ENCODE peak calls at places on chromosomes 4 and X, in four cellular contexts. One of them, this sample, is unnamed.

GRCh38 chr4:155578726-155579385 is 87.8 kb upstream of the GUCY1A1 start:
- DNase-seq in endothelial cell of umbilical vein: peak; percentile 75
- DNase-seq in IMR-90: no peak
- DNase-seq in thyroid gland: no peak
- DNase-seq in this sample: no peak

GRCh38 chrX:153525451-153525850 is 8.0 kb downstream of the ATP2B3 start:
- DNase-seq in endothelial cell of umbilical vein: no peak
- DNase-seq in IMR-90: no peak
- DNase-seq in thyroid gland: no peak
- DNase-seq in this sample: no peak

GRCh38 chrX:10795721-10796120 is 175.3 kb upstream of the MID1 start:
- DNase-seq in endothelial cell of umbilical vein: no peak
- DNase-seq in IMR-90: no peak
- DNase-seq in thyroid gland: no peak
- DNase-seq in this sample: no peak

GRCh38 chr4:141686146-141686775 is 49.9 kb downstream of the IL15 start:
- DNase-seq in endothelial cell of umbilical vein: peak; percentile 70
- DNase-seq in IMR-90: peak; percentile 52
- DNase-seq in thyroid gland: no peak
- DNase-seq in this sample: no peak

GRCh38 chr4:55407119-55407518 is 11.4 kb downstream of the TMEM165 start:
- DNase-seq in endothelial cell of umbilical vein: no peak
- DNase-seq in IMR-90: no peak
- DNase-seq in thyroid gland: no peak
- DNase-seq in this sample: no peak

GRCh38 chrX:53188763-53189162 is 36.2 kb downstream of the KDM5C start:
- DNase-seq in endothelial cell of umbilical vein: no peak
- DNase-seq in IMR-90: peak; percentile 39
- DNase-seq in thyroid gland: no peak
- DNase-seq in this sample: no peak

GRCh38 chrX:7076245-7076661 is 71.3 kb upstream of the STS start:
- DNase-seq in endothelial cell of umbilical vein: no peak
- DNase-seq in IMR-90: no peak
- DNase-seq in thyroid gland: no peak
- DNase-seq in this sample: no peak

GRCh38 chrX:37905436-37906147 is 58.2 kb upstream of the DYNLT3 start:
- DNase-seq in endothelial cell of umbilical vein: peak; percentile 18
- DNase-seq in IMR-90: peak; percentile 30
- DNase-seq in thyroid gland: no peak
- DNase-seq in this sample: peak; percentile 25

GRCh38 chr4:27010334-27010940 is 149.8 kb downstream of the STIM2 start:
- DNase-seq in endothelial cell of umbilical vein: peak; percentile 77
- DNase-seq in IMR-90: peak; percentile 75
- DNase-seq in thyroid gland: peak; percentile 47
- DNase-seq in this sample: peak; percentile 56

GRCh38 chrX:23276475-23276874 is 58.2 kb upstream of the PTCHD1 start:
- DNase-seq in endothelial cell of umbilical vein: no peak
- DNase-seq in IMR-90: no peak
- DNase-seq in thyroid gland: peak; percentile 29
- DNase-seq in this sample: no peak

GRCh38 chrX:45230410-45230809 is 29.7 kb upstream of the DIPK2B start:
- DNase-seq in endothelial cell of umbilical vein: no peak
- DNase-seq in IMR-90: no peak
- DNase-seq in thyroid gland: no peak
- DNase-seq in this sample: no peak

GRCh38 chr4:124276461-124276860 is 436.1 kb downstream of the ANKRD50 start:
- DNase-seq in endothelial cell of umbilical vein: no peak
- DNase-seq in IMR-90: peak; percentile 24
- DNase-seq in thyroid gland: no peak
- DNase-seq in this sample: no peak

GRCh38 chr4:8192748-8193738 is 6.0 kb upstream of the SH3TC1 start:
- DNase-seq in endothelial cell of umbilical vein: peak; percentile 79
- DNase-seq in IMR-90: peak; percentile 28
- DNase-seq in thyroid gland: no peak
- DNase-seq in this sample: peak; percentile 82

GRCh38 chr4:152779513-152780266 is at the start of the genes ARFIP1 and TIGD4:
- DNase-seq in endothelial cell of umbilical vein: peak; percentile 96
- DNase-seq in IMR-90: peak; percentile 96
- DNase-seq in thyroid gland: peak; percentile 98
- DNase-seq in this sample: peak; percentile 98
- TF ChIP-seq POLR2A in endothelial cell of umbilical vein: peak; percentile 62
- TF ChIP-seq POLR2A in IMR-90: peak; percentile 77
- TF ChIP-seq POLR2A in thyroid gland: no peak
- TF ChIP-seq POLR2A in this sample: no peak

GRCh38 chr4:37646237-37646636 is 39.9 kb downstream of the RELL1 start:
- DNase-seq in endothelial cell of umbilical vein: no peak
- DNase-seq in IMR-90: no peak
- DNase-seq in thyroid gland: no peak
- DNase-seq in this sample: no peak
- H3K27me3 ChIP-seq in endothelial cell of umbilical vein: no peaks in the 10 kb centered on the region
- H3K27me3 ChIP-seq in IMR-90: no peaks in the 10 kb centered on the region
- H3K27me3 ChIP-seq in thyroid gland: no peaks in the 10 kb centered on the region
- H3K27me3 ChIP-seq in this sample: no peaks in the 10 kb centered on the region

GRCh38 chr4:73345399-73345975 is 58.6 kb upstream of the ALB start:
- DNase-seq in endothelial cell of umbilical vein: no peak
- DNase-seq in IMR-90: no peak
- DNase-seq in thyroid gland: no peak
- DNase-seq in this sample: no peak
- TF ChIP-seq POLR2A in endothelial cell of umbilical vein: no peak
- TF ChIP-seq POLR2A in IMR-90: no peak
- TF ChIP-seq POLR2A in thyroid gland: no peak
- TF ChIP-seq POLR2A in this sample: no peak

GRCh38 chrX:155108427-155108826 is 37.1 kb downstream of the BRCC3 start:
- DNase-seq in endothelial cell of umbilical vein: no peak
- DNase-seq in IMR-90: no peak
- DNase-seq in thyroid gland: no peak
- DNase-seq in this sample: no peak

GRCh38 chrX:155113097-155113496 is 41.8 kb downstream of the BRCC3 start:
- DNase-seq in endothelial cell of umbilical vein: no peak
- DNase-seq in IMR-90: no peak
- DNase-seq in thyroid gland: no peak
- DNase-seq in this sample: no peak

GRCh38 chrX:155115174-155115830 is 44.0 kb downstream of the BRCC3 start:
- DNase-seq in endothelial cell of umbilical vein: no peak
- DNase-seq in IMR-90: no peak
- DNase-seq in thyroid gland: no peak
- DNase-seq in this sample: no peak

GRCh38 chrX:155112171-155112570 is 40.9 kb downstream of the BRCC3 start:
- DNase-seq in endothelial cell of umbilical vein: no peak
- DNase-seq in IMR-90: peak; percentile 2
- DNase-seq in thyroid gland: no peak
- DNase-seq in this sample: no peak
- H3K27me3 ChIP-seq in endothelial cell of umbilical vein: no peaks in the 10 kb centered on the region
- H3K27me3 ChIP-seq in IMR-90: no peaks in the 10 kb centered on the region
- H3K27me3 ChIP-seq in thyroid gland: no peaks in the 10 kb centered on the region
- H3K27me3 ChIP-seq in this sample: no peaks in the 10 kb centered on the region

GRCh38 chr4:138912714-138913340 is 102.8 kb upstream of the NOCT start:
- DNase-seq in endothelial cell of umbilical vein: peak; percentile 27
- DNase-seq in IMR-90: no peak
- DNase-seq in thyroid gland: no peak
- DNase-seq in this sample: no peak

GRCh38 chr4:138911903-138912713 is 103.5 kb upstream of the NOCT start:
- DNase-seq in endothelial cell of umbilical vein: no peak
- DNase-seq in IMR-90: no peak
- DNase-seq in thyroid gland: peak; percentile 63
- DNase-seq in this sample: no peak

GRCh38 chr4:138910201-138910913 is 105.2 kb upstream of the NOCT start:
- DNase-seq in endothelial cell of umbilical vein: no peak
- DNase-seq in IMR-90: peak; percentile 55
- DNase-seq in thyroid gland: no peak
- DNase-seq in this sample: peak; percentile 37

GRCh38 chr4:138909605-138910004 is 106.0 kb upstream of the NOCT start:
- DNase-seq in endothelial cell of umbilical vein: no peak
- DNase-seq in IMR-90: no peak
- DNase-seq in thyroid gland: no peak
- DNase-seq in this sample: no peak

GRCh38 chr4:138910914-138911336 is 104.7 kb upstream of the NOCT start:
- DNase-seq in endothelial cell of umbilical vein: peak; percentile 99
- DNase-seq in IMR-90: peak; percentile 86
- DNase-seq in thyroid gland: peak; percentile 30
- DNase-seq in this sample: peak; percentile 72
- TF ChIP-seq POLR2A in endothelial cell of umbilical vein: no peak
- TF ChIP-seq POLR2A in IMR-90: no peak
- TF ChIP-seq POLR2A in thyroid gland: no peak
- TF ChIP-seq POLR2A in this sample: no peak

DNA sequence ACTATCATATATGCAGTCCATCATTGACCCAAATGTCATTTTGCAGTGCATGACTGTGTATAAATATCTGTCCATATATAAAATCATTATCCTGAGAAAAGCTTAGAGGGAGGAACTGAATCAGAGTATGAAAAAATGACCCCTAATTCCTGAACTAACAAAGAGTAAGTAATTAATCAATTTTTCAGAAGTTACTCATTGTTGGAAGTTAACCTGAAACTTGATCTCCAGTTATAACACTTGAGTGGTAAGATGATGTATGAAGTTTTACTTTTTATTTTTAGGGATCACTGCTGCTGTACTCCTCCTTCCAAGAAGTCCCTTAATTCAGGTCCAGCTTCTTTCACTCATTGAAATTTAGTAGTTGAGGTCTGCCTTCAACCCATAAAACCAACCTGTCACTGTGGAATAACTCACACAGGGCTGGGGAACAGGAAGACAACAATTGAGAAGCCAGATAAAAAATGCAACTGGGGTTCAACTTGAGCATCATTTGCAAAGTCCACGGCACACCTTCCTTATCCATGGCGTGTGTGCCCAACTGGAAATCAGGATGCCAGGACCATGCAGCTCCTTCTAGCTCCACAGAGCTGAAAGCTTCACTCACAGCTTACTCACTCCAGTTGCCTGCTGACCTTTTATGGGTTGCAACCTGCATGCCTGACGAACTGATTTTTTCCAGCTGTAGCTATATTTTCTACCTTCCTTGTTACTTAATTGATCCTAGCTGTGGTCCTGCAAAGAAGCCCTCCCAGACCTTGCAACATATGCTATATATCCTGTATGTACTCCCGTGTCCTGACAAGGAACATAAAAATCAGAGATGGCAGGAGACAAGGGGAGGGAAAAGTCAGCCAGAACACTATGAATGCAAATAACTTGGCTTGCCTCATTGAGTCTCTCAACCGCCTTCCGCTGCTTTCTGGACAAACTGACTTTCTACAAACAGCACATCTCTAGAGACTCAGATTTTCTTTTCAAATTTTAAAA is 135.1 kb upstream of the LDB2 start:
- DNase-seq in endothelial cell of umbilical vein: no peak
- DNase-seq in IMR-90: peak; percentile 43
- DNase-seq in thyroid gland: no peak
- DNase-seq in this sample: no peak
- H3K27me3 ChIP-seq in endothelial cell of umbilical vein: no peaks in the 10 kb centered on the region
- H3K27me3 ChIP-seq in IMR-90: no peaks in the 10 kb centered on the region
- H3K27me3 ChIP-seq in thyroid gland: no peaks in the 10 kb centered on the region
- H3K27me3 ChIP-seq in this sample: no peaks in the 10 kb centered on the region

DNA sequence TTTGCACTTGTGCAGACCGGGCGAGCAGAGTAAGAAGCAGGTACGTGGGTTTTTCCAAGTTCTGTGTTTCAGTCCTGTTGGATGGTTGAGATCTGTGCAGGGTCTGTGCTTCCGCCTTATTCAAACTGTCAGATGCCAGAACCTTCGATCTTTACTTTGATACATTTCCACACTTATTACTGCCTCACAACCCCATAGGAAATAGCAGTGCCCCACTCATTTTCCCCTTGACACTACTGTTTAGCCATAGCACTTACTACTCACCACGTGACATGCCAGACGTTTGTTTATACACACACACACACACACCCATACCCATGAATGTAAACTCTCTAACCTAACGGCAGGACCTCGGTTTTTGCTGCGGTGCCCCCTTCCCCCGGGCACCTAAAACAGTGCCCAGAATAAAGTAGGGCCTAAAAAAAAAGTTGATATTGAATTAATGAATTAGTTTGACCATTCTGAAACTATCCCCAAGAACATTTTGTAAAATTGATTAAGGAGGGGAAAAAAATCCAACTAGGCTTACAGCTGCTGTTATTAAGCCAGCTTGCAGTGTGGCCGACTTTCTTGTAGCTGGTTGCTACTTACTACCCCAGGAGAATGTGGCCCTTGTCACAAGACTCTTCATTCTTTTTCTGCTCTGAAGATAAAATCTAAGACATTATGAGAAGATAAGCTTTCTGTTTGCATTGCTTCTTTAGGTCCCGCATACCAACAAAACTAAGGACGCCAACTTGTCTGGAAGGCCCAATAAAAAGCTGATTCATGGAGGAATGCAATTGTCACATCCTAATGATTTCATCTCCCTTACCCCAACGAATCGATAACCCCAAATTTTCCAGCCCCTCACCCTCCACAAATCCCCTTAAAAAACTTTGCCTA is 707 bp upstream of the SEPSECS start:
- DNase-seq in endothelial cell of umbilical vein: no peak
- DNase-seq in IMR-90: no peak
- DNase-seq in thyroid gland: no peak
- DNase-seq in this sample: no peak
- TF ChIP-seq POLR2A in endothelial cell of umbilical vein: peak; percentile 81
- TF ChIP-seq POLR2A in IMR-90: peak; percentile 33
- TF ChIP-seq POLR2A in thyroid gland: no peak
- TF ChIP-seq POLR2A in this sample: peak; percentile 56

This sample was measured in stomach.